ENCODE peak calls at places on chromosomes 11 and 22, in ten cellular contexts. I is activated CD4-positive, alpha-beta T cell treated with anti-CD3 and anti-CD28 coated beads, Interleukin-2, amount 50 U/mL, for 48 hours; A is T-cell; V is NCI-H1436 treated with DMSO at 0.1 percent for 48 hours; B is nucleus accumbens; S is fibroblast of mammary gland; L is posterior vena cava; F is adrenal gland; Q is cardiac fibroblast; Y is GM10248. X is an unnamed sample.

GRCh38 chr11:102868359-102868758 is 6.4 kb downstream of the MMP12 start:
- DNase-seq in V (no peak), A (no peak), L (no peak), B (no peak), Q (peak; percentile 34), I (no peak), S (peak; percentile 29), F (no peak), Y (no peak), X (no peak)

GRCh38 chr11:43376594-43376993 is 17.9 kb downstream of the TTC17 start:
- DNase-seq in Q (peak; percentile 92), Y (no peak), B (no peak), S (peak; percentile 91), L (no peak), I (no peak), V (no peak), A (no peak), F (no peak), X (no peak)

GRCh38 chr11:1162498-1163311 is 5.0 kb downstream of the MUC5AC start:
- DNase-seq in I (no peak), V (no peak), L (peak; percentile 73), Y (peak; percentile 20), F (no peak), A (no peak), B (no peak), S (no peak), Q (no peak), X (no peak)

GRCh38 chr11:66454253-66454652 is 12.5 kb upstream of the PELI3 start:
- DNase-seq in Y (no peak), L (no peak), B (no peak), S (no peak), F (no peak), Q (no peak), I (no peak), V (no peak), A (no peak), X (no peak)

GRCh38 chr11:69674267-69674885 is 777 bp downstream of the LTO1 start:
- DNase-seq in Y (no peak), B (no peak), I (peak; percentile 6), F (peak; percentile 73), L (peak; percentile 86), S (peak; percentile 92), Q (peak; percentile 92), A (no peak), V (no peak), X (no peak)

GRCh38 chr11:30225642-30226041 is 5.2 kb upstream of the FSHB start:
- DNase-seq in A (no peak), Q (no peak), I (no peak), F (no peak), Y (no peak), S (no peak), V (no peak), B (no peak), L (no peak), X (no peak)

GRCh38 chr22:44588348-44588747 is 90.3 kb upstream of the RTL6 start:
- DNase-seq in Y (no peak), Q (no peak), F (no peak), V (no peak), A (no peak), I (no peak), S (no peak), B (no peak), L (peak; percentile 68), X (no peak)

GRCh38 chr11:13221722-13222121 is 55.9 kb upstream of the BMAL1 start:
- DNase-seq in B (no peak), I (no peak), Y (no peak), S (no peak), L (no peak), F (no peak), A (no peak), V (no peak), Q (no peak), X (no peak)

GRCh38 chr11:16252373-16252772 is 104.0 kb downstream of the SOX6 start:
- DNase-seq in Y (no peak), L (no peak), S (no peak), I (no peak), F (no peak), B (no peak), V (no peak), Q (peak; percentile 2), A (no peak), X (peak; percentile 23)